ENCODE peak calls at places on chromosomes 3 and 15, in six cellular contexts. Q, X, E, H, T and K are unnamed samples. For H3K36me3, the result is how much of the 10 kb centered on the place peaks cover.

GRCh38 chr15:73932381-73933191 is 6.3 kb downstream of the LOXL1 start:
- DNase-seq in Q (no peak), X (no peak), E (no peak), H (no peak), T (no peak), K (no peak)

GRCh38 chr15:52171386-52171785 is 19.8 kb downstream of the GNB5 start:
- DNase-seq in Q (peak), X (no peak), E (no peak), H (peak), T (no peak), K (no peak)

GRCh38 chr15:92683511-92683834 is 27.9 kb upstream of the FAM174B start:
- DNase-seq in Q (peak), X (peak), E (peak), H (peak), T (no peak), K (no peak)

GRCh38 chr15:43135351-43135750 is 2.0 kb downstream of the TMEM62 start:
- DNase-seq in Q (no peak), X (no peak), E (no peak), H (no peak), T (no peak), K (no peak)

GRCh38 chr3:30319713-30320112 is 286.7 kb upstream of the TGFBR2 start:
- DNase-seq in Q (peak), X (peak), E (peak), H (peak), T (peak), K (no peak)

GRCh38 chr3:187102073-187102634 is 37.1 kb downstream of the RPL39L start:
- DNase-seq in Q (no peak), X (no peak), E (no peak), H (no peak), T (no peak), K (peak)

GRCh38 chr3:151044706-151045105 is 40.8 kb upstream of the MED12L start:
- DNase-seq in Q (no peak), X (no peak), E (no peak), H (no peak), T (no peak), K (no peak)

GRCh38 chr3:156412600-156412999 is 142.3 kb downstream of the SSR3 start:
- DNase-seq in Q (no peak), X (no peak), E (no peak), H (no peak), T (no peak), K (no peak)

GRCh38 chr3:29170894-29171582 is 109.8 kb upstream of the RBMS3 start:
- DNase-seq in Q (no peak), X (no peak), E (no peak), H (peak), T (no peak), K (no peak)

GRCh38 chr15:68578175-68578959 is 426 bp upstream of the CORO2B start:
- DNase-seq in Q (peak), X (peak), E (peak), H (peak), T (peak), K (peak)

GRCh38 chr3:12884104-12884742 is 42.9 kb upstream of the RPL32 start:
- DNase-seq in Q (no peak), X (peak), E (no peak), H (peak), T (no peak), K (peak)

GRCh38 chr3:10283638-10284037 is 9.1 kb downstream of the GHRL start:
- DNase-seq in Q (no peak), X (no peak), E (peak), H (no peak), T (no peak), K (no peak)

GRCh38 chr3:86856711-86857110 is 134.2 kb downstream of the VGLL3 start:
- DNase-seq in Q (no peak), X (no peak), E (no peak), H (no peak), T (no peak), K (no peak)

GRCh38 chr3:129485681-129486056 is 42.8 kb upstream of the RHO start:
- DNase-seq in Q (peak), X (peak), E (peak), H (peak), T (peak), K (peak)

GRCh38 chr3:123113889-123114450 is 47.1 kb downstream of the PDIA5 start:
- DNase-seq in Q (peak), X (no peak), E (no peak), H (no peak), T (no peak), K (no peak)

GRCh38 chr3:8183627-8184026 is 318.0 kb upstream of the LMCD1 start:
- DNase-seq in Q (no peak), X (no peak), E (no peak), H (no peak), T (no peak), K (no peak)

GRCh38 chr3:120410541-120410940 is 40.3 kb downstream of the FSTL1 start:
- DNase-seq in Q (no peak), X (peak), E (no peak), H (no peak), T (no peak), K (no peak)

GRCh38 chr3:190631295-190631694 is 117.4 kb downstream of the IL1RAP start:
- DNase-seq in Q (no peak), X (no peak), E (no peak), H (no peak), T (no peak), K (no peak)

GRCh38 chr15:66251790-66252355 is 1.7 kb downstream of the MEGF11 start:
- DNase-seq in Q (no peak), X (no peak), E (no peak), H (no peak), T (no peak), K (no peak)

GRCh38 chr3:49500408-49501257 is 30.6 kb downstream of the DAG1 start:
- DNase-seq in Q (no peak), X (peak), E (peak), H (peak), T (no peak), K (peak)

GRCh38 chr15:73196113-73196512 is 143.8 kb downstream of the NEO1 start:
- DNase-seq in Q (peak), X (no peak), E (no peak), H (peak), T (no peak), K (no peak)

GRCh38 chr3:111919370-111920065 is 59.3 kb upstream of the ABHD10 start:
- DNase-seq in Q (peak), X (no peak), E (no peak), H (no peak), T (no peak), K (no peak)

GRCh38 chr3:72171461-72171860 is 386.5 kb upstream of the PROK2 start:
- DNase-seq in Q (peak), X (peak), E (no peak), H (peak), T (no peak), K (peak)

GRCh38 chr3:157310329-157311065 is 126.2 kb upstream of the PTX3 start:
- DNase-seq in Q (peak), X (no peak), E (no peak), H (no peak), T (no peak), K (no peak)

GRCh38 chr3:52136513-52136912 is 17.7 kb downstream of the POC1A start:
- DNase-seq in Q (no peak), X (peak), E (peak), H (peak), T (no peak), K (peak)

GRCh38 chr3:65671004-65671403 is 367.7 kb downstream of the MAGI1 start:
- DNase-seq in Q (no peak), X (no peak), E (no peak), H (no peak), T (no peak), K (no peak)

GRCh38 chr3:71251156-71251775 is 332.3 kb downstream of the FOXP1 start:
- DNase-seq in Q (no peak), X (peak), E (no peak), H (peak), T (no peak), K (no peak)

GRCh38 chr15:83219026-83219425 is 11.4 kb upstream of the HDGFL3 start:
- DNase-seq in Q (no peak), X (no peak), E (no peak), H (no peak), T (no peak), K (no peak)

GRCh38 chr15:52234596-52235541 is 43.7 kb upstream of the GNB5 start:
- DNase-seq in Q (no peak), X (no peak), E (no peak), H (no peak), T (peak), K (no peak)

GRCh38 chr3:166661621-166662020 is 718.5 kb downstream of the ZBBX start:
- DNase-seq in Q (no peak), X (no peak), E (no peak), H (no peak), T (no peak), K (no peak)

GRCh38 chr15:40941528-40942336 is 11.5 kb upstream of the CHAC1 start:
- DNase-seq in Q (peak), X (peak), E (peak), H (peak), T (peak), K (peak)

GRCh38 chr15:68775671-68776476 is 44.8 kb downstream of the ANP32A start:
- DNase-seq in Q (no peak), X (peak), E (no peak), H (peak), T (no peak), K (peak)

GRCh38 chr3:41405466-41405865 is 206.2 kb downstream of the CTNNB1 start:
- DNase-seq in Q (no peak), X (no peak), E (no peak), H (peak), T (no peak), K (no peak)

GRCh38 chr15:33858836-33859235 is 109.5 kb upstream of the CHRM5 start:
- DNase-seq in Q (no peak), X (no peak), E (no peak), H (no peak), T (no peak), K (no peak)

GRCh38 chr3:45659661-45660566 is 29.3 kb upstream of the SACM1L start:
- DNase-seq in Q (peak), X (peak), E (peak), H (peak), T (peak), K (peak)

GRCh38 chr3:134205426-134205825 is 45.2 kb downstream of the RYK start:
- DNase-seq in Q (no peak), X (no peak), E (no peak), H (no peak), T (no peak), K (no peak)

GRCh38 chr15:44087578-44088190 is 107.4 kb downstream of the FRMD5 start:
- DNase-seq in Q (peak), X (peak), E (no peak), H (peak), T (no peak), K (no peak)

GRCh38 chr3:128133273-128133883 is 9.8 kb upstream of the RUVBL1 start:
- DNase-seq in Q (peak), X (peak), E (no peak), H (peak), T (no peak), K (no peak)

GRCh38 chr3:20480771-20481170 is 294.8 kb upstream of the SGO1 start:
- DNase-seq in Q (peak), X (no peak), E (no peak), H (peak), T (no peak), K (no peak)

GRCh38 chr15:53694534-53694874 is 65.0 kb downstream of the WDR72 start:
- DNase-seq in Q (no peak), X (no peak), E (no peak), H (no peak), T (no peak), K (no peak)

DNA sequence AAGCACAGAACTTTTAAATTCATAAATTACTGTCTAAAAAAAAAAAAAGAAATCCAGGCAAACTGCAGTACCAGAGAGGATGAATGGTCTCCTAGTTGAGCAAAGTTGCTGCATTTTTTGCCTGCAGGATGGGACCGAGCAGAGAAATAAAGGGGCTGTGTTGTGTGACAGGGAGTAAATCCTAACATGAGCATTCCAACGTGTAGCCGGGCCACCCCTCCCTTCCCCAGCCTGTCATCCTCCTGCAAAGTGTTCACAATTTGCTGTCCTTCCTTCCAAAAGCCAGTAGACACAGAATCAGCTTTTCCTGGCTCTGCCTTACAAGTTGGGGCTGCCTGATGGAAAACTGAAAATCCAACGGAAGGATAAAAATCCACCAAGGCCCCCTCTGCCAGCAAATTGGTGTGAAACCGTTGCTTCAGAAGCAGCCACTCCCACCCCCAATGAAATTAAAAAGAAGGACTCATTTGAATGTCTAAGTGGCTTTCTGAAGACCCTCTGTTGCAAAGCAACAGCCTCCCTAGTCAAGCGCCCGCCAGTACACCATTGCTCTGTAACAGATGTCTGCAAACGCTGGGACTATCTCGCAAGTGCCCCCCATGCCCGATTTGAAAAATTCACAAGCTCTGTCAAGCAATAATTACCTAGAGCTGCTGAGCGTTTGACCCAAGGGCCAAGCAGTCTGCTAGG is 710 bp downstream of the FRMD4B start:
- DNase-seq in Q (no peak), X (no peak), E (no peak), H (no peak), T (no peak), K (no peak)
- H3K27ac ChIP-seq in Q (no peak), X (no peak), E (peak), H (no peak), T (no peak), K (peak)

DNA sequence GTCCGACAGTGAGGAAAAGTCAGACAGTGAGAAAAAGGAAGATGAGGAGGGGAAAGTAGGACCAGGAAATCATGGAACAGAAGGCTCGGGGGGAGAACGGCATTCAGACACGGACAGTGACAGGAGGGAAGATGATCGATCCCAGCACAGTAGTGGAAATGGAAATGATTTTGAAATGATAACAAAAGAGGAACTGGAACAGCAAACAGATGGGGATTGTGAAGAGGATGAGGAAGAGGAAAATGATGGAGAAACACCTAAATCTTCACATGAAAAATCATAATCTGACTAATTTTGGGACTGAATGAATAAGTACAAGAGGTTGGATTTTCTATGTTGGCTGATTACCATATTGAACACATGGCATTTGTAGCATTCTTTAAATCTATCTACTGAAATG is 26.2 kb downstream of the SEC62 start:
- DNase-seq in Q (no peak), X (no peak), E (no peak), H (no peak), T (no peak), K (no peak)
- H3K36me3 ChIP-seq in Q (under half), X (under half), E (under half), H (half or more), T (under half), K (half or more)

DNA sequence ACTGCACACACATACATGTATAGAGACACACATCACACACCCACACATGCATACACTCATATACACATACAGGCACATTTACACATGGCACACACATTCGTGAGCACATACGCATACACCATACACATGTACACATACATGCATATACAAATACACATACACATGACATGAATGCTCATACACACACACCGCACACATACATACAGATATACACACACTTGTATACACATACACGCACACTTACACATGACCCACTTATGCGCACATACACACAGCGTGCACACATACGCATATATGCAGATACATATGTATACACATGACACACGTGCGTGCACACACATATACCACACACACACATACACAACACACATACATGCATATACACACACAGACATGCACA is 162.7 kb downstream of the LRRK1 start:
- DNase-seq in Q (no peak), X (no peak), E (no peak), H (no peak), T (no peak), K (no peak)
- H3K27ac ChIP-seq in Q (no peak), X (no peak), E (no peak), H (no peak), T (no peak), K (no peak)

GRCh38 chr15:70056091-70056680 is 41.5 kb downstream of the TLE3 start:
- DNase-seq in Q (no peak), X (no peak), E (no peak), H (no peak), T (no peak), K (peak)
- H3K36me3 ChIP-seq in Q (under half), X (half or more), E (under half), H (under half), T (under half), K (half or more)

GRCh38 chr3:153144779-153145178 is 17.2 kb upstream of the RAP2B start:
- DNase-seq in Q (no peak), X (peak), E (no peak), H (peak), T (no peak), K (no peak)
- H3K27ac ChIP-seq in Q (no peak), X (no peak), E (no peak), H (no peak), T (no peak), K (no peak)

GRCh38 chr15:59152694-59153450 is 47.9 kb downstream of the CCNB2 start:
- DNase-seq in Q (no peak), X (no peak), E (no peak), H (no peak), T (no peak), K (no peak)
- H3K36me3 ChIP-seq in Q (under half), X (under half), E (under half), H (under half), T (under half), K (half or more)

DNA sequence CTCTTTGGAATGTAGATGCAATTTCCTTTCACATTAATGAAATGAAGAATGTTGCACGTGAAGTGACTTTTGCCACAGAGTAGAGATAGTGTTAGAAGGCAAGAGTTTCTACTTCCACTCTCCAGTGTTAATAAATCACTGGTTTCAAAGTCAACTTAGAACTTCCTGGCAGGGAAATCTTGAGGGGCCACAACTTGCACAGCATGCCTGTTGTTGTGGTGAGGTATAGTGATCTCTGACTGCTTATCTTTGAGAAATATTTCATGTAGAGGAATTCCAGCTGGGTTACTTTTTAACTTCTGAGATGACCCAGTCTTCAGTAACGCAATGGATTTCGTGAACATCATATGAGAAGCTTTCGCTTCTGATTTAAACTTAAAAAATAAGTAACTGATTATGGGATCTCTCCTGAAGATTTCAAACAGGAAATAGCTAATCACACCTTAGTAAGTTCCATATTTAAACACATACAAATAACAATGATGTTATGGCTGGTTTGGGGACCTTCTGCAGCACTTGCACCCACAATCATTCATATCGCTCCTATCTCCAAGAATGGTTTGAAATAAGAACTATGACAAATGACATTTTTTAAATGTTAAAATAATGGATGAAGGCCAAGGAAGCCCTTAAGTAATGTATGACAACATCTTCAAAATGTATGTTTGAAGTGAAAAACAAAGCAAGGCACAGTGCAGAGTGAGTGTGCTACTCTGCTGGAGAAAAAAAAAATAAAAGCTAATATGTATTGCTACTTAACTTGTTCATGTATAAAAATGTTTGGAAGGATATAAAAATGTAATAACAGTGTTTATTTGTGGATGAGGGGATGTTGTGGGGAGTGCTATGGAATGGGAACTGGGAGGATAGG is 726.5 kb upstream of the NECTIN3 start:
- DNase-seq in Q (no peak), X (peak), E (no peak), H (peak), T (no peak), K (no peak)
- H3K27ac ChIP-seq in Q (no peak), X (no peak), E (no peak), H (no peak), T (no peak), K (no peak)

GRCh38 chr3:33829720-33830119 is 31.3 kb downstream of the PDCD6IP start:
- DNase-seq in Q (no peak), X (no peak), E (no peak), H (no peak), T (no peak), K (no peak)

GRCh38 chr3:33821989-33822388 is 23.6 kb downstream of the PDCD6IP start:
- DNase-seq in Q (no peak), X (no peak), E (no peak), H (no peak), T (no peak), K (no peak)

GRCh38 chr3:33831053-33831452 is 32.6 kb downstream of the PDCD6IP start:
- DNase-seq in Q (no peak), X (peak), E (no peak), H (no peak), T (no peak), K (no peak)

GRCh38 chr3:33826688-33827087 is 28.3 kb downstream of the PDCD6IP start:
- DNase-seq in Q (no peak), X (peak), E (no peak), H (peak), T (no peak), K (no peak)

DNA sequence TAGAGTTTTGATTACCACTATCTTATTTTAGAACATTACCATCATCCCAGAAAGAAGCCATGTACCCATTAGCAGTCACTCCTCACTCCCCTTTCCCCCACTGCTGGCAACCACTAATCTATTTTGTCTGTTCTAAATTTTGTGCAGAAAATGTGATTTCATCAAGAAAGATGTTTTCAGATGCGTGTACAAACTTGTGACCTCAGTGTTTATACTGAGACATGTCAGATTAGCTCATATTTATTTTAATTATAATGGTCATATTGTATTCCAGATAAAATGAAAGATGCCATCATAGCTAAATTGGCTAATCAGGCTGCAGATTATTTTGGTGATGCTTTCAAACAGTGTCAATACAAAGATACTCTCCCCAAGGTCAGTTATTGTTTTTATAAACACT is 27.8 kb downstream of the PDCD6IP start:
- DNase-seq in Q (no peak), X (peak), E (no peak), H (peak), T (no peak), K (no peak)
- H3K36me3 ChIP-seq in Q (under half), X (under half), E (under half), H (under half), T (under half), K (half or more)